ENCODE peak calls at places on chromosome 22, in ten cellular contexts. C is MM.1S, F is adrenal gland, G is GM12865, L is tibial nerve, V is cardiac muscle cell, N is body of pancreas, U is PC-3, J is IMR-90, D is AG04450. X is an unnamed sample.

GRCh38 chr22:32469799-32470212 is 4.8 kb upstream of the FBXO7 start:
- DNase-seq in C (no peak), F (peak), G (no peak), L (no peak), V (peak), N (peak), U (peak), J (peak), D (peak), X (no peak)

GRCh38 chr22:46483353-46483752 is 54.1 kb downstream of the CELSR1 start:
- DNase-seq in C (no peak), F (no peak), G (peak), L (no peak), V (no peak), N (no peak), U (no peak), J (no peak), D (no peak), X (no peak)

GRCh38 chr22:43239956-43240355 is 53.0 kb upstream of the TTLL12 start:
- DNase-seq in C (no peak), F (no peak), G (no peak), L (no peak), V (no peak), N (no peak), U (no peak), J (no peak), D (no peak), X (no peak)

GRCh38 chr22:24938741-24939341 is 7.7 kb downstream of the LHFPL7 start:
- DNase-seq in C (peak), F (peak), G (peak), L (peak), V (peak), N (peak), U (peak), J (peak), D (no peak), X (peak)

GRCh38 chr22:23913306-23913660 is 19.1 kb downstream of the MIF start:
- DNase-seq in C (no peak), F (peak), G (peak), L (no peak), V (no peak), N (no peak), U (no peak), J (no peak), D (no peak), X (no peak)

GRCh38 chr22:43433904-43434600 is 22.2 kb downstream of the MPPED1 start:
- DNase-seq in C (no peak), F (no peak), G (no peak), L (no peak), V (no peak), N (no peak), U (no peak), J (no peak), D (no peak), X (no peak)

GRCh38 chr22:46105494-46106278 is 44.6 kb upstream of the PPARA start:
- DNase-seq in C (no peak), F (peak), G (no peak), L (peak), V (peak), N (peak), U (no peak), J (peak), D (no peak), X (peak)

GRCh38 chr22:39932918-39933649 is 27.1 kb upstream of the TMA7B start:
- DNase-seq in C (peak), F (peak), G (peak), L (no peak), V (peak), N (peak), U (peak), J (no peak), D (no peak), X (no peak)

GRCh38 chr22:40960137-40960536 is 9.0 kb downstream of the RBX1 start:
- DNase-seq in C (no peak), F (no peak), G (no peak), L (no peak), V (no peak), N (no peak), U (no peak), J (no peak), D (no peak), X (no peak)

GRCh38 chr22:46024136-46024840 is 47.3 kb upstream of the WNT7B start:
- DNase-seq in C (no peak), F (no peak), G (no peak), L (no peak), V (no peak), N (peak), U (no peak), J (no peak), D (no peak), X (no peak)

GRCh38 chr22:19448076-19448607 is 631 bp upstream of the C22orf39 start:
- DNase-seq in C (peak), F (peak), G (peak), L (no peak), V (peak), N (peak), U (peak), J (peak), D (no peak), X (no peak)

GRCh38 chr22:20946080-20946986 is 20.7 kb upstream of the AIFM3 start:
- DNase-seq in C (no peak), F (no peak), G (no peak), L (no peak), V (peak), N (no peak), U (peak), J (peak), D (no peak), X (no peak)

GRCh38 chr22:28155808-28156207 is 236.8 kb upstream of the PITPNB start:
- DNase-seq in C (no peak), F (no peak), G (no peak), L (no peak), V (peak), N (no peak), U (no peak), J (no peak), D (no peak), X (no peak)

GRCh38 chr22:22818861-22819855 is 68.5 kb upstream of the IGLL5 start:
- DNase-seq in C (peak), F (no peak), G (peak), L (no peak), V (no peak), N (no peak), U (no peak), J (no peak), D (no peak), X (no peak)

GRCh38 chr22:19597399-19597735 is 73.2 kb upstream of the CLDN5 start:
- DNase-seq in C (no peak), F (no peak), G (no peak), L (no peak), V (no peak), N (no peak), U (no peak), J (no peak), D (no peak), X (no peak)

GRCh38 chr22:32917577-32918375 is 116.3 kb downstream of the TIMP3 start:
- DNase-seq in C (no peak), F (no peak), G (no peak), L (no peak), V (peak), N (no peak), U (no peak), J (no peak), D (no peak), X (no peak)

GRCh38 chr22:24240381-24240780 is 4.5 kb downstream of the GGT5 start:
- DNase-seq in C (no peak), F (no peak), G (no peak), L (no peak), V (peak), N (no peak), U (no peak), J (no peak), D (no peak), X (no peak)

GRCh38 chr22:22565991-22566390 is 6.9 kb upstream of the PRAME start:
- DNase-seq in C (no peak), F (no peak), G (no peak), L (no peak), V (peak), N (no peak), U (peak), J (peak), D (no peak), X (no peak)

GRCh38 chr22:42863349-42863911 is 6.4 kb upstream of the ARFGAP3 start:
- DNase-seq in C (no peak), F (no peak), G (peak), L (no peak), V (peak), N (no peak), U (peak), J (peak), D (peak), X (peak)

DNA sequence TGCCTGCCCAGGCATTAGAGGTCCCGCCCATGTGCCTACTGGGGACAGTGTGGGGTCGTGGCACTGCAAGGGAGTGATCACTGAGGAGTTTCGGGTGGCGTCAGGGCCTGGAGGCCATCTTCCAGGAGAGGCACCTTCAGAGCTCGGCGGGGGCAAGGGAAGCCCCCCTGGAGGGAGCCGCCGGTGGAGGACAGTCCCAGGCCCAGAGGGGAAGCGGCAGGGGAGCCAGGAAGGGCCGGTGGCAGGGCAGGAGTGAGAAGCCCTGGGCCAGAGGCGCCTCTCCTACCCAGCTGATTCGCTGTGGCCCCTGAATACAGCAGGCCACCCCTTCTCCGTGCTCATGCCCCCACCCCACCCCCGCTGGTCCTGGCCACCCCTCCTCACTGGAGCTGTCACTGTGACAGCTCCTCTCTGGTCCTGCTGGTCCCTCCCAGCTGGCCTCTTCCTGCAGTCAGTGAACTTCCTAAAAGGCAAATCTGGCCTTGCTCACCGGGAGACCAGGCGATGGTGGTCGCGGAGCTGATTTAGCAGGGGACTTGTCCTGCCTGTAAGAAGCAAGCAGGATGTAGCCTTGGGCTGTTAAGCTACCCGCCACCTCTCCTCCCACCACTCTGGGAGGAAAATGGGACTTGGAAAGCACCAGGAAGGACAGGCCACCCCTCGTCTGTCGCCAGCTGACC is 2.1 kb upstream of the MAPK11 start:
- DNase-seq in C (no peak), F (no peak), G (no peak), L (no peak), V (no peak), N (no peak), U (no peak), J (peak), D (no peak), X (no peak)
- H3K4me3 ChIP-seq in C (no peak), F (no peak), G (no peak), L (peak), V (peak), N (no peak), U (no peak), J (no peak), D (no peak), X (no peak)

GRCh38 chr22:44807915-44808690 is 55.7 kb downstream of the ARHGAP8 start:
- DNase-seq in C (no peak), F (no peak), G (no peak), L (no peak), V (no peak), N (no peak), U (no peak), J (no peak), D (no peak), X (no peak)
- TF ChIP-seq CTCF in C (no peak), F (no peak), G (peak), L (no peak), V (no peak), N (no peak), U (peak), J (peak), D (peak), X (peak)

GRCh38 chr22:38310518-38311330 is 6.5 kb downstream of the CSNK1E start:
- DNase-seq in C (no peak), F (no peak), G (no peak), L (no peak), V (peak), N (no peak), U (no peak), J (no peak), D (no peak), X (no peak)
- H3K4me3 ChIP-seq in C (peak), F (no peak), G (no peak), L (no peak), V (no peak), N (no peak), U (no peak), J (no peak), D (peak), X (no peak)

DNA sequence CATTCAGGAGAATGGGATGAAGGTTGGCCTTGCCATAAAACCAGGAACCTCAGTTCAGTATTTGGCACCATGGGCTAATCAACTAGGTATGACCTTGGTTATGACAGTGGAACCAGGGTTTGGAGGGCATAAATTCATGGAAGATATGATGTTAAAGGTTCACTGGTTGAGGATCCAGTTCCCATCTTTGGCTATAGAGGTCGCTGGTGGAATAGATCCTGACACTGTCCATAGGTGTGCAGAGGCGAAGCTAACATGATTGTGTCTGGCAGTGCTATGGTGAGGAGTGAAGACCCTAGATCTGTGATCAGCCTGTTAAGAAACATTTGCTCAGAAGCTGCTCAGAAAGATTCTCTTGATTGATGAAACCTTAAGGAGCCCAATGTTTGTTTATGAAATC is 5.7 kb downstream of the NF2 start:
- DNase-seq in C (no peak), F (no peak), G (no peak), L (no peak), V (no peak), N (no peak), U (peak), J (no peak), D (no peak), X (no peak)
- TF ChIP-seq CTCF in C (no peak), F (no peak), G (no peak), L (no peak), V (peak), N (no peak), U (peak), J (peak), D (peak), X (peak)

GRCh38 chr22:36180928-36181327 is 20.4 kb upstream of the APOL3 start:
- DNase-seq in C (no peak), F (no peak), G (no peak), L (no peak), V (no peak), N (no peak), U (no peak), J (no peak), D (no peak), X (no peak)

GRCh38 chr22:36180038-36180880 is 19.7 kb upstream of the APOL3 start:
- DNase-seq in C (peak), F (peak), G (peak), L (peak), V (peak), N (peak), U (peak), J (peak), D (no peak), X (peak)

GRCh38 chr22:36182871-36183270 is 18.7 kb downstream of the APOL4 start:
- DNase-seq in C (no peak), F (no peak), G (no peak), L (no peak), V (no peak), N (no peak), U (no peak), J (no peak), D (no peak), X (no peak)

GRCh38 chr22:36183446-36183845 is 18.2 kb downstream of the APOL4 start:
- DNase-seq in C (no peak), F (no peak), G (no peak), L (no peak), V (no peak), N (no peak), U (no peak), J (no peak), D (no peak), X (no peak)

GRCh38 chr22:36182056-36182455 is 19.6 kb downstream of the APOL4 start:
- DNase-seq in C (no peak), F (no peak), G (no peak), L (no peak), V (peak), N (no peak), U (no peak), J (no peak), D (no peak), X (no peak)
- H3K4me3 ChIP-seq in C (no peak), F (no peak), G (no peak), L (no peak), V (no peak), N (no peak), U (no peak), J (no peak), D (no peak), X (no peak)

GRCh38 chr22:36566720-36567119 is 37.8 kb upstream of the EIF3D start:
- DNase-seq in C (no peak), F (no peak), G (no peak), L (no peak), V (no peak), N (no peak), U (no peak), J (no peak), D (no peak), X (no peak)

GRCh38 chr22:36573815-36574350 is 44.9 kb upstream of the EIF3D start:
- DNase-seq in C (no peak), F (no peak), G (no peak), L (no peak), V (no peak), N (no peak), U (no peak), J (no peak), D (no peak), X (no peak)

GRCh38 chr22:36568846-36569245 is 39.9 kb upstream of the EIF3D start:
- DNase-seq in C (no peak), F (no peak), G (no peak), L (no peak), V (no peak), N (no peak), U (no peak), J (no peak), D (no peak), X (no peak)

GRCh38 chr22:36571991-36572390 is 43.0 kb upstream of the EIF3D start:
- DNase-seq in C (no peak), F (no peak), G (no peak), L (no peak), V (no peak), N (peak), U (peak), J (no peak), D (no peak), X (no peak)

DNA sequence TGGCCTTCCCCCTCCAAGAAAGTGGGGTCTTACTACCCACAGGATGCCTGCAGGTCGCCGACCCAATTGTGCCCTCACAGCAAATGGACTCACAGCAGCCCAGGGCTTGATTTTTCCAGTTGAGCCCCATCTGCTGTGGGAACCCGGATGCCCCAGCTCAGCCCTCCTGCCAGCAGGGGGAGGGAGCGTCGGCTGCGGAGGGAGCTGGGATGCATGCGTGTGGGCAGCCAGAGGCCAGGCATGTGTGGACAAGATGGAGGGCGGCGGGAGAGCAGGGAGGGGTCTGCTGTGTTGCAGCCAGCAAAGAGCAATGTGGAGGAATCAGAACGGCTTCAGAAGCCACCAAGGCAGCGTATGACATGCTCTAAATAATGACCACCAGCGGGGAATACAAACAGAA is 41.0 kb upstream of the EIF3D start:
- DNase-seq in C (no peak), F (no peak), G (no peak), L (no peak), V (peak), N (no peak), U (no peak), J (peak), D (no peak), X (no peak)
- TF ChIP-seq CTCF in C (no peak), F (no peak), G (no peak), L (no peak), V (peak), N (peak), U (no peak), J (peak), D (peak), X (peak)

X was measured in astrocyte of the cerebellum.